ENCODE peak calls at places on chromosome 1, in ten cellular contexts. L, P, W, X, I, R, A, J, B and Y are unnamed samples.

GRCh38 chr1:19460535-19461351 is 24.6 kb downstream of the CAPZB start:
- DNase-seq in L (no peak), P (no peak), W (no peak), X (no peak), I (no peak), R (no peak), A (peak), J (no peak), B (no peak), Y (no peak)

GRCh38 chr1:58933599-58933926 is 149.7 kb upstream of the JUN start:
- DNase-seq in L (no peak), P (no peak), W (no peak), X (no peak), I (peak), R (no peak), A (no peak), J (no peak), B (no peak), Y (no peak)

GRCh38 chr1:4006676-4007374 is 106.8 kb upstream of the C1orf174 start:
- DNase-seq in L (no peak), P (no peak), W (no peak), X (no peak), I (no peak), R (no peak), A (no peak), J (no peak), B (no peak), Y (no peak)

GRCh38 chr1:54809496-54810074 is 8.5 kb upstream of the TTC22 start:
- DNase-seq in L (no peak), P (no peak), W (no peak), X (no peak), I (no peak), R (no peak), A (no peak), J (no peak), B (no peak), Y (peak)

GRCh38 chr1:157073944-157074685 is 25.5 kb downstream of the ETV3L start:
- DNase-seq in L (peak), P (peak), W (no peak), X (peak), I (peak), R (peak), A (peak), J (peak), B (peak), Y (peak)

GRCh38 chr1:89605692-89606091 is 27.2 kb upstream of the LRRC8C start:
- DNase-seq in L (no peak), P (no peak), W (no peak), X (no peak), I (peak), R (no peak), A (no peak), J (no peak), B (peak), Y (no peak)

GRCh38 chr1:157725214-157725577 is 24.6 kb upstream of the FCRL3 start:
- DNase-seq in L (no peak), P (no peak), W (no peak), X (no peak), I (no peak), R (no peak), A (no peak), J (no peak), B (no peak), Y (no peak)

GRCh38 chr1:12001249-12001917 is 17.9 kb upstream of the MIIP start:
- DNase-seq in L (peak), P (no peak), W (no peak), X (no peak), I (no peak), R (no peak), A (peak), J (peak), B (no peak), Y (peak)

GRCh38 chr1:93489756-93490155 is 41.8 kb downstream of the FNBP1L start:
- DNase-seq in L (no peak), P (no peak), W (no peak), X (no peak), I (no peak), R (no peak), A (no peak), J (no peak), B (peak), Y (no peak)

GRCh38 chr1:225603538-225604354 is 49.2 kb downstream of the ENAH start:
- DNase-seq in L (no peak), P (no peak), W (no peak), X (no peak), I (no peak), R (no peak), A (no peak), J (no peak), B (peak), Y (no peak)

GRCh38 chr1:23923592-23924495 is 10.7 kb upstream of the CNR2 start:
- DNase-seq in L (no peak), P (no peak), W (no peak), X (no peak), I (no peak), R (no peak), A (no peak), J (no peak), B (peak), Y (no peak)

GRCh38 chr1:24009406-24009805 is 29.3 kb upstream of the SRSF10 start:
- DNase-seq in L (no peak), P (no peak), W (no peak), X (no peak), I (no peak), R (no peak), A (no peak), J (no peak), B (peak), Y (no peak)

GRCh38 chr1:77469311-77469710 is 187.5 kb downstream of the AK5 start:
- DNase-seq in L (no peak), P (no peak), W (no peak), X (no peak), I (no peak), R (no peak), A (no peak), J (no peak), B (no peak), Y (no peak)

GRCh38 chr1:218718216-218718615 is 373.1 kb downstream of the TGFB2 start:
- DNase-seq in L (no peak), P (no peak), W (no peak), X (no peak), I (no peak), R (no peak), A (no peak), J (no peak), B (peak), Y (no peak)

GRCh38 chr1:67393737-67394136 is 36.5 kb downstream of the SERBP1 start:
- DNase-seq in L (no peak), P (no peak), W (no peak), X (no peak), I (no peak), R (no peak), A (no peak), J (no peak), B (no peak), Y (no peak)

GRCh38 chr1:110380667-110381283 is 10.1 kb downstream of the SLC16A4 start:
- DNase-seq in L (no peak), P (no peak), W (no peak), X (peak), I (no peak), R (no peak), A (no peak), J (no peak), B (no peak), Y (no peak)

GRCh38 chr1:194117582-194117981 is 931.2 kb upstream of the B3GALT2 start:
- DNase-seq in L (no peak), P (no peak), W (no peak), X (no peak), I (no peak), R (peak), A (no peak), J (no peak), B (no peak), Y (no peak)

GRCh38 chr1:51936531-51936930 is 54.0 kb downstream of the RAB3B start:
- DNase-seq in L (no peak), P (no peak), W (no peak), X (no peak), I (no peak), R (no peak), A (no peak), J (no peak), B (peak), Y (no peak)

GRCh38 chr1:63630238-63630637 is 37.0 kb downstream of the PGM1 start:
- DNase-seq in L (no peak), P (no peak), W (no peak), X (no peak), I (no peak), R (no peak), A (no peak), J (no peak), B (no peak), Y (no peak)

GRCh38 chr1:40274331-40274730 is 16.3 kb downstream of the ZMPSTE24 start:
- DNase-seq in L (no peak), P (no peak), W (no peak), X (no peak), I (no peak), R (no peak), A (no peak), J (no peak), B (no peak), Y (no peak)

GRCh38 chr1:169113613-169114119 is 7.2 kb downstream of the ATP1B1 start:
- DNase-seq in L (no peak), P (no peak), W (no peak), X (no peak), I (peak), R (peak), A (no peak), J (no peak), B (peak), Y (no peak)

GRCh38 chr1:30748699-30749401 is 8.7 kb downstream of the LAPTM5 start:
- DNase-seq in L (peak), P (no peak), W (no peak), X (peak), I (no peak), R (no peak), A (peak), J (no peak), B (no peak), Y (no peak)

GRCh38 chr1:172719066-172719627 is 60.2 kb downstream of the FASLG start:
- DNase-seq in L (no peak), P (no peak), W (no peak), X (no peak), I (no peak), R (no peak), A (no peak), J (no peak), B (no peak), Y (no peak)

GRCh38 chr1:10678395-10678794 is 118.1 kb downstream of the CASZ1 start:
- DNase-seq in L (no peak), P (no peak), W (no peak), X (no peak), I (no peak), R (no peak), A (no peak), J (no peak), B (no peak), Y (no peak)

GRCh38 chr1:246687002-246687401 is 37.2 kb upstream of the SCCPDH start:
- DNase-seq in L (no peak), P (no peak), W (no peak), X (no peak), I (no peak), R (no peak), A (no peak), J (no peak), B (no peak), Y (no peak)

GRCh38 chr1:118921994-118922393 is 66.1 kb downstream of the TBX15 start:
- DNase-seq in L (no peak), P (no peak), W (no peak), X (no peak), I (no peak), R (no peak), A (no peak), J (no peak), B (no peak), Y (no peak)

GRCh38 chr1:235943581-235944114 is 76.9 kb upstream of the LYST start:
- DNase-seq in L (no peak), P (no peak), W (no peak), X (no peak), I (peak), R (no peak), A (no peak), J (no peak), B (peak), Y (no peak)

GRCh38 chr1:85283475-85284199 is 7.2 kb upstream of the BCL10 start:
- DNase-seq in L (no peak), P (no peak), W (no peak), X (no peak), I (peak), R (no peak), A (no peak), J (no peak), B (no peak), Y (no peak)

GRCh38 chr1:54671985-54672608 is 30.5 kb downstream of the MROH7 start:
- DNase-seq in L (peak), P (no peak), W (peak), X (peak), I (peak), R (peak), A (peak), J (no peak), B (peak), Y (peak)

GRCh38 chr1:212311836-212312497 is 26.8 kb downstream of the PPP2R5A start:
- DNase-seq in L (no peak), P (no peak), W (no peak), X (no peak), I (no peak), R (no peak), A (no peak), J (no peak), B (no peak), Y (no peak)